ENCODE peak calls at places on chromosomes 13 and 19, in five cellular contexts. I is activated CD8-positive, alpha-beta memory T cell treated with anti-CD3 and anti-CD28 coated beads for 4 hours; J is vagina; T is midbrain; W is activated T-cell treated with anti-CD3 and anti-CD28 coated beads for 1 hour. S is an unnamed sample.

GRCh38 chr13:39111145-39111544 is 72.9 kb downstream of the NHLRC3 start:
- DNase-seq in I (no peak), J (no peak), T (no peak), W (no peak), S (no peak)

GRCh38 chr13:39144941-39145533 is 106.8 kb downstream of the NHLRC3 start:
- DNase-seq in I (no peak), J (no peak), T (peak), W (no peak), S (peak)

GRCh38 chr13:43874512-43875092 is 4.9 kb downstream of the CCDC122 start:
- DNase-seq in I (no peak), J (no peak), T (peak), W (no peak), S (no peak)

GRCh38 chr19:16064209-16064889 is 11.9 kb upstream of the TPM4 start:
- DNase-seq in I (no peak), J (no peak), T (no peak), W (no peak), S (no peak)

GRCh38 chr19:55673465-55673864 is 1.6 kb upstream of the EPN1 start:
- DNase-seq in I (no peak), J (no peak), T (no peak), W (no peak), S (no peak)

GRCh38 chr13:25738342-25738771 is 313.5 kb downstream of the SHISA2 start:
- DNase-seq in I (no peak), J (no peak), T (no peak), W (no peak), S (no peak)

GRCh38 chr13:107960301-107960700 is 255.0 kb downstream of the LIG4 start:
- DNase-seq in I (no peak), J (no peak), T (no peak), W (no peak), S (no peak)

GRCh38 chr19:2627855-2628254 is 74.6 kb downstream of the GNG7 start:
- DNase-seq in I (no peak), J (no peak), T (no peak), W (no peak), S (no peak)

GRCh38 chr19:33727331-33728028 is 69.2 kb upstream of the KCTD15 start:
- DNase-seq in I (no peak), J (no peak), T (no peak), W (no peak), S (no peak)

GRCh38 chr19:51337141-51337860 is 4.6 kb downstream of the VSIG10L start:
- DNase-seq in I (no peak), J (no peak), T (no peak), W (no peak), S (no peak)

GRCh38 chr19:47057328-47057727 is 8.9 kb upstream of the TMEM160 start:
- DNase-seq in I (no peak), J (no peak), T (no peak), W (no peak), S (no peak)

GRCh38 chr19:45137179-45137761 is 23.5 kb downstream of the NKPD1 start:
- DNase-seq in I (no peak), J (no peak), T (no peak), W (no peak), S (peak)

GRCh38 chr13:93249259-93249917 is 22.8 kb downstream of the GPC6 start:
- DNase-seq in I (no peak), J (no peak), T (no peak), W (no peak), S (no peak)

GRCh38 chr19:33177417-33177976 is 16.6 kb upstream of the LRP3 start:
- DNase-seq in I (no peak), J (no peak), T (no peak), W (peak), S (no peak)

GRCh38 chr19:50024719-50025021 is 502 bp downstream of the VRK3 start:
- DNase-seq in I (no peak), J (no peak), T (no peak), W (no peak), S (no peak)

GRCh38 chr13:45510671-45511070 is 45.9 kb downstream of the COG3 start:
- DNase-seq in I (no peak), J (no peak), T (no peak), W (no peak), S (no peak)

GRCh38 chr19:9584073-9584833 is at the start of gene ZNF121:
- DNase-seq in I (peak), J (peak), T (peak), W (peak), S (peak)

GRCh38 chr19:44635581-44636438 is 7.9 kb upstream of the PVR start:
- DNase-seq in I (no peak), J (no peak), T (peak), W (no peak), S (no peak)

GRCh38 chr19:40190891-40191835 is at the start of gene MAP3K10:
- DNase-seq in I (peak), J (no peak), T (peak), W (peak), S (peak)

GRCh38 chr13:35475960-35476943 is at the start of gene MAB21L1:
- DNase-seq in I (no peak), J (no peak), T (peak), W (no peak), S (no peak)

GRCh38 chr19:39277598-39277997 is 9.4 kb downstream of the IFNL2 start:
- DNase-seq in I (no peak), J (no peak), T (no peak), W (no peak), S (no peak)

GRCh38 chr13:46687810-46688209 is 109.2 kb downstream of the ESD start:
- DNase-seq in I (no peak), J (no peak), T (no peak), W (no peak), S (no peak)

GRCh38 chr13:75783906-75784485 is 147.9 kb downstream of the LMO7 start:
- DNase-seq in I (no peak), J (no peak), T (no peak), W (no peak), S (no peak)

GRCh38 chr19:48413879-48414623 is 20.6 kb downstream of the GRIN2D start:
- DNase-seq in I (no peak), J (no peak), T (no peak), W (no peak), S (no peak)

GRCh38 chr13:98474292-98474691 is 102.6 kb downstream of the STK24 start:
- DNase-seq in I (no peak), J (no peak), T (no peak), W (no peak), S (no peak)

GRCh38 chr13:88622362-88622973 is 951.3 kb downstream of the SLITRK5 start:
- DNase-seq in I (peak), J (no peak), T (no peak), W (no peak), S (no peak)

GRCh38 chr13:83881031-83881727 is 1.1 kb downstream of the SLITRK1 start:
- DNase-seq in I (no peak), J (no peak), T (peak), W (no peak), S (no peak)

GRCh38 chr19:10975374-10976036 is 14.7 kb downstream of the SMARCA4 start:
- DNase-seq in I (no peak), J (no peak), T (no peak), W (no peak), S (no peak)

GRCh38 chr19:53977429-53977990 is 13.9 kb upstream of the CACNG6 start:
- DNase-seq in I (peak), J (no peak), T (peak), W (peak), S (no peak)

GRCh38 chr19:51020988-51021651 is 1.6 kb upstream of the KLK10 start:
- DNase-seq in I (no peak), J (no peak), T (peak), W (no peak), S (no peak)

GRCh38 chr19:20565321-20566018 is at the start of gene ZNF737:
- DNase-seq in I (peak), J (peak), T (peak), W (peak), S (peak)

GRCh38 chr13:110923086-110923485 is 8.2 kb upstream of the ANKRD10 start:
- DNase-seq in I (no peak), J (no peak), T (no peak), W (no peak), S (no peak)

S was measured in GM12891.